ENCODE peak calls at places on chromosomes 1 and 21, in ten cellular contexts. P is ovary; B is RPMI8226; M is CD4-positive, CD25-positive, alpha-beta regulatory T cell; D is CD8-positive, alpha-beta memory T cell; E is NCI-H146; N is stimulated activated CD8-positive, alpha-beta memory T cell treated with anti-CD3 and anti-CD28 coated beads, Interleukin-15, amount 100 ng/mL, for 1 hour; G is AG08396; V is amygdala; Q is stimulated activated CD4-positive, alpha-beta T cell treated with anti-CD3 and anti-CD28 coated beads, TNF-alpha, amount 100 ng/mL, for 4 hours. H is an unnamed sample.
A peak's percentile ranks its signal among the peaks of the same experiment; 100 is the strongest.

GRCh38 chr1:53048960-53049573 is 12.9 kb upstream of the PODN start:
- DNase-seq in P (no peak), B (no peak), M (no peak), D (no peak), E (no peak), N (no peak), G (no peak), V (no peak), Q (no peak), H (no peak)

GRCh38 chr1:1889847-1890505 is 911 bp downstream of the GNB1 start:
- DNase-seq in P (no peak), B (peak; percentile 64), M (peak; percentile 33), D (peak; percentile 37), E (peak; percentile 46), N (peak; percentile 22), G (peak; percentile 73), V (no peak), Q (no peak), H (no peak)

GRCh38 chr1:204089044-204089751 is 16.3 kb downstream of the SOX13 start:
- DNase-seq in P (peak; percentile 71), B (no peak), M (no peak), D (no peak), E (no peak), N (no peak), G (no peak), V (no peak), Q (no peak), H (no peak)

GRCh38 chr1:116203192-116203723 is 92.1 kb downstream of the MAB21L3 start:
- DNase-seq in P (no peak), B (no peak), M (no peak), D (no peak), E (no peak), N (no peak), G (no peak), V (no peak), Q (no peak), H (no peak)

GRCh38 chr1:200908158-200908868 is 13.6 kb downstream of the INAVA start:
- DNase-seq in P (no peak), B (no peak), M (no peak), D (no peak), E (no peak), N (no peak), G (no peak), V (no peak), Q (no peak), H (no peak)

GRCh38 chr1:198619375-198620140 is 19.3 kb upstream of the PTPRC start:
- DNase-seq in P (no peak), B (no peak), M (no peak), D (no peak), E (no peak), N (no peak), G (no peak), V (no peak), Q (no peak), H (no peak)

GRCh38 chr1:20107351-20107750 is 12.0 kb downstream of the PLA2G2D start:
- DNase-seq in P (no peak), B (no peak), M (no peak), D (no peak), E (no peak), N (no peak), G (no peak), V (no peak), Q (no peak), H (no peak)

GRCh38 chr1:230632273-230632873 is 9.9 kb upstream of the COG2 start:
- DNase-seq in P (no peak), B (peak; percentile 62), M (no peak), D (no peak), E (peak; percentile 74), N (no peak), G (peak; percentile 25), V (no peak), Q (no peak), H (no peak)

GRCh38 chr1:18917071-18917799 is 14.9 kb upstream of the ALDH4A1 start:
- DNase-seq in P (no peak), B (no peak), M (no peak), D (no peak), E (no peak), N (no peak), G (no peak), V (no peak), Q (no peak), H (no peak)

GRCh38 chr1:209655832-209656231 is 3.6 kb upstream of the LAMB3 start:
- DNase-seq in P (no peak), B (no peak), M (no peak), D (no peak), E (no peak), N (no peak), G (no peak), V (no peak), Q (no peak), H (no peak)

GRCh38 chr1:63732666-63733065 is 41.2 kb upstream of the ROR1 start:
- DNase-seq in P (no peak), B (no peak), M (no peak), D (no peak), E (no peak), N (no peak), G (no peak), V (no peak), Q (no peak), H (no peak)

GRCh38 chr1:42742141-42742540 is 2.1 kb upstream of the CLDN19 start:
- DNase-seq in P (no peak), B (no peak), M (no peak), D (no peak), E (no peak), N (no peak), G (no peak), V (no peak), Q (no peak), H (no peak)

GRCh38 chr1:86137458-86137857 is 19.1 kb downstream of the COL24A1 start:
- DNase-seq in P (no peak), B (no peak), M (no peak), D (no peak), E (no peak), N (no peak), G (peak; percentile 56), V (no peak), Q (no peak), H (no peak)

GRCh38 chr21:42653492-42654061 is at the start of gene PDE9A:
- DNase-seq in P (peak; percentile 29), B (no peak), M (no peak), D (no peak), E (peak; percentile 69), N (no peak), G (peak; percentile 56), V (no peak), Q (no peak), H (no peak)

GRCh38 chr1:8206397-8206796 is 111.5 kb upstream of the SLC45A1 start:
- DNase-seq in P (no peak), B (no peak), M (no peak), D (no peak), E (no peak), N (no peak), G (no peak), V (no peak), Q (no peak), H (no peak)

H was measured in GM12878.